ENCODE peak calls at places on chromosome 20, in four cellular contexts. One of them, this sample, is unnamed.

GRCh38 chr20:3911956-3912355 is 22.8 kb downstream of the PANK2 start:
- DNase-seq in activated T-helper 2 cell treated with anti-CD3 and anti-CD28 coated beads, Interferon-gamma antibody, Interleukin-2, Interleukin-4, amounts not matched to agents 10 μg/mL and 5 μg/mL and 100 μg/mL, durations not matched to agents 14 hours and 24 hours and 36 hours: no peak
- DNase-seq in uterus: no peak
- DNase-seq in fibroblast of mammary gland: no peak
- DNase-seq in this sample: no peak

GRCh38 chr20:5652626-5653573 is 97.3 kb upstream of the SHLD1 start:
- DNase-seq in activated T-helper 2 cell treated with anti-CD3 and anti-CD28 coated beads, Interferon-gamma antibody, Interleukin-2, Interleukin-4, amounts not matched to agents 10 μg/mL and 5 μg/mL and 100 μg/mL, durations not matched to agents 14 hours and 24 hours and 36 hours: no peak
- DNase-seq in uterus: no peak
- DNase-seq in fibroblast of mammary gland: peak
- DNase-seq in this sample: peak

GRCh38 chr20:33647603-33648395 is 14.3 kb upstream of the C20orf144 start:
- DNase-seq in fibroblast of mammary gland: peak
- DNase-seq in activated T-helper 2 cell treated with anti-CD3 and anti-CD28 coated beads, Interferon-gamma antibody, Interleukin-2, Interleukin-4, amounts not matched to agents 10 μg/mL and 5 μg/mL and 100 μg/mL, durations not matched to agents 14 hours and 24 hours and 36 hours: no peak
- DNase-seq in uterus: no peak
- DNase-seq in this sample: peak

GRCh38 chr20:9985773-9986172 is 49.0 kb upstream of the ANKEF1 start:
- DNase-seq in activated T-helper 2 cell treated with anti-CD3 and anti-CD28 coated beads, Interferon-gamma antibody, Interleukin-2, Interleukin-4, amounts not matched to agents 10 μg/mL and 5 μg/mL and 100 μg/mL, durations not matched to agents 14 hours and 24 hours and 36 hours: no peak
- DNase-seq in uterus: no peak
- DNase-seq in fibroblast of mammary gland: peak
- DNase-seq in this sample: no peak

GRCh38 chr20:44223721-44224120 is 13.2 kb upstream of the OSER1 start:
- DNase-seq in uterus: no peak
- DNase-seq in activated T-helper 2 cell treated with anti-CD3 and anti-CD28 coated beads, Interferon-gamma antibody, Interleukin-2, Interleukin-4, amounts not matched to agents 10 μg/mL and 5 μg/mL and 100 μg/mL, durations not matched to agents 14 hours and 24 hours and 36 hours: no peak
- DNase-seq in fibroblast of mammary gland: no peak
- DNase-seq in this sample: no peak

GRCh38 chr20:50369225-50370035 is 140.8 kb upstream of the PTPN1 start:
- DNase-seq in uterus: no peak
- DNase-seq in activated T-helper 2 cell treated with anti-CD3 and anti-CD28 coated beads, Interferon-gamma antibody, Interleukin-2, Interleukin-4, amounts not matched to agents 10 μg/mL and 5 μg/mL and 100 μg/mL, durations not matched to agents 14 hours and 24 hours and 36 hours: no peak
- DNase-seq in fibroblast of mammary gland: no peak
- DNase-seq in this sample: no peak

GRCh38 chr20:63572788-63573738 is 976 bp downstream of the HELZ2 start:
- DNase-seq in uterus: no peak
- DNase-seq in fibroblast of mammary gland: no peak
- DNase-seq in activated T-helper 2 cell treated with anti-CD3 and anti-CD28 coated beads, Interferon-gamma antibody, Interleukin-2, Interleukin-4, amounts not matched to agents 10 μg/mL and 5 μg/mL and 100 μg/mL, durations not matched to agents 14 hours and 24 hours and 36 hours: no peak
- DNase-seq in this sample: peak

GRCh38 chr20:54759589-54759988 is 284.2 kb downstream of the DOK5 start:
- DNase-seq in fibroblast of mammary gland: no peak
- DNase-seq in uterus: no peak
- DNase-seq in activated T-helper 2 cell treated with anti-CD3 and anti-CD28 coated beads, Interferon-gamma antibody, Interleukin-2, Interleukin-4, amounts not matched to agents 10 μg/mL and 5 μg/mL and 100 μg/mL, durations not matched to agents 14 hours and 24 hours and 36 hours: no peak
- DNase-seq in this sample: no peak

GRCh38 chr20:13419445-13419844 is 198.4 kb downstream of the ISM1 start:
- DNase-seq in fibroblast of mammary gland: no peak
- DNase-seq in activated T-helper 2 cell treated with anti-CD3 and anti-CD28 coated beads, Interferon-gamma antibody, Interleukin-2, Interleukin-4, amounts not matched to agents 10 μg/mL and 5 μg/mL and 100 μg/mL, durations not matched to agents 14 hours and 24 hours and 36 hours: no peak
- DNase-seq in uterus: no peak
- DNase-seq in this sample: no peak

GRCh38 chr20:10611357-10611756 is 62.4 kb downstream of the JAG1 start:
- DNase-seq in uterus: peak
- DNase-seq in activated T-helper 2 cell treated with anti-CD3 and anti-CD28 coated beads, Interferon-gamma antibody, Interleukin-2, Interleukin-4, amounts not matched to agents 10 μg/mL and 5 μg/mL and 100 μg/mL, durations not matched to agents 14 hours and 24 hours and 36 hours: no peak
- DNase-seq in fibroblast of mammary gland: peak
- DNase-seq in this sample: peak

GRCh38 chr20:23178806-23179205 is 92.7 kb upstream of the CD93 start:
- DNase-seq in activated T-helper 2 cell treated with anti-CD3 and anti-CD28 coated beads, Interferon-gamma antibody, Interleukin-2, Interleukin-4, amounts not matched to agents 10 μg/mL and 5 μg/mL and 100 μg/mL, durations not matched to agents 14 hours and 24 hours and 36 hours: no peak
- DNase-seq in uterus: no peak
- DNase-seq in fibroblast of mammary gland: no peak
- DNase-seq in this sample: no peak

GRCh38 chr20:49276201-49276894 is 1.5 kb downstream of the ZNFX1 start:
- DNase-seq in uterus: no peak
- DNase-seq in activated T-helper 2 cell treated with anti-CD3 and anti-CD28 coated beads, Interferon-gamma antibody, Interleukin-2, Interleukin-4, amounts not matched to agents 10 μg/mL and 5 μg/mL and 100 μg/mL, durations not matched to agents 14 hours and 24 hours and 36 hours: no peak
- DNase-seq in fibroblast of mammary gland: peak
- DNase-seq in this sample: peak